ENCODE peak calls at places on chromosomes 2 and 18, in seven cellular contexts. O, G, V, X, B, T and M are unnamed samples.

GRCh38 chr2:69579561-69579960 is 64.0 kb downstream of the AAK1 start:
- DNase-seq in O (no peak), G (no peak), V (no peak), X (no peak), B (no peak), T (no peak), M (no peak)

GRCh38 chr2:74516070-74516633 is 1.9 kb downstream of the TLX2 start:
- DNase-seq in O (peak; percentile 60), G (peak; percentile 81), V (peak; percentile 11), X (no peak), B (peak; percentile 86), T (peak; percentile 37), M (no peak)

GRCh38 chr2:188309364-188309763 is 17.7 kb downstream of the GULP1 start:
- DNase-seq in O (no peak), G (no peak), V (no peak), X (no peak), B (no peak), T (no peak), M (no peak)

GRCh38 chr2:142722569-142722968 is 154.9 kb upstream of the KYNU start:
- DNase-seq in O (no peak), G (no peak), V (peak; percentile 86), X (peak; percentile 0), B (no peak), T (peak; percentile 42), M (no peak)

GRCh38 chr2:113208995-113209868 is 35.5 kb downstream of the PSD4 start:
- DNase-seq in O (no peak), G (no peak), V (peak; percentile 65), X (peak; percentile 70), B (no peak), T (no peak), M (peak; percentile 68)

GRCh38 chr2:235661952-235662351 is 168.1 kb downstream of the AGAP1 start:
- DNase-seq in O (no peak), G (no peak), V (no peak), X (no peak), B (no peak), T (no peak), M (no peak)

GRCh38 chr2:221962186-221962585 is 336.6 kb downstream of the PAX3 start:
- DNase-seq in O (no peak), G (no peak), V (no peak), X (no peak), B (no peak), T (no peak), M (no peak)

GRCh38 chr18:74281011-74281638 is 10.6 kb downstream of the CYB5A start:
- DNase-seq in O (no peak), G (no peak), V (no peak), X (no peak), B (no peak), T (no peak), M (no peak)

GRCh38 chr2:61090386-61090921 is 24.8 kb downstream of the SANBR start:
- DNase-seq in O (no peak), G (no peak), V (peak; percentile 35), X (peak; percentile 22), B (no peak), T (peak; percentile 53), M (no peak)

GRCh38 chr2:15494877-15495276 is 66.3 kb downstream of the NBAS start:
- DNase-seq in O (no peak), G (no peak), V (no peak), X (no peak), B (no peak), T (peak; percentile 23), M (no peak)

GRCh38 chr2:22703286-22703925 is 681.6 kb upstream of the KLHL29 start:
- DNase-seq in O (no peak), G (no peak), V (no peak), X (no peak), B (no peak), T (no peak), M (no peak)

GRCh38 chr18:36366994-36367839 is 69.7 kb downstream of the FHOD3 start:
- DNase-seq in O (no peak), G (no peak), V (no peak), X (no peak), B (no peak), T (no peak), M (no peak)

GRCh38 chr2:98912957-98913915 is 22.8 kb downstream of the CRACDL start:
- DNase-seq in O (no peak), G (no peak), V (no peak), X (no peak), B (no peak), T (no peak), M (peak; percentile 78)

GRCh38 chr2:72754628-72755320 is 71.1 kb downstream of the EXOC6B start:
- DNase-seq in O (no peak), G (no peak), V (no peak), X (no peak), B (no peak), T (no peak), M (no peak)

GRCh38 chr2:172137109-172137508 is 34.4 kb upstream of the DLX2 start:
- DNase-seq in O (no peak), G (no peak), V (no peak), X (no peak), B (no peak), T (no peak), M (no peak)

GRCh38 chr2:2098458-2099167 is 232.5 kb downstream of the MYT1L start:
- DNase-seq in O (no peak), G (no peak), V (no peak), X (no peak), B (no peak), T (no peak), M (no peak)

GRCh38 chr2:12232876-12233275 is 483.9 kb upstream of the TRIB2 start:
- DNase-seq in O (no peak), G (no peak), V (no peak), X (peak; percentile 47), B (peak; percentile 13), T (peak; percentile 47), M (no peak)

GRCh38 chr2:149313512-149313972 is 16.8 kb upstream of the LYPD6 start:
- DNase-seq in O (peak; percentile 37), G (peak; percentile 53), V (peak; percentile 24), X (peak; percentile 58), B (peak; percentile 72), T (peak; percentile 20), M (peak; percentile 61)

GRCh38 chr2:191501390-191502168 is 176.4 kb upstream of the NABP1 start:
- DNase-seq in O (no peak), G (peak; percentile 41), V (peak; percentile 70), X (peak; percentile 84), B (peak; percentile 69), T (peak; percentile 73), M (peak; percentile 24)

GRCh38 chr2:1727796-1728474 is 16.4 kb downstream of the PXDN start:
- DNase-seq in O (peak; percentile 3), G (no peak), V (no peak), X (no peak), B (no peak), T (no peak), M (no peak)

GRCh38 chr2:5188636-5189035 is 503.5 kb upstream of the SOX11 start:
- DNase-seq in O (no peak), G (no peak), V (no peak), X (no peak), B (no peak), T (no peak), M (no peak)